ENCODE peak calls at places on chromosome 9, in eight cellular contexts. T is activated T-helper 1 cell treated with Interleukin-2 at 50 U/mL for 16 hours, R is HT1080, U is T-helper 1 cell, Z is mucosa of gallbladder, I is NCI-H748 treated with DMSO at 0.1 percent for 48 hours, X is GM10248, D is bronchial epithelial cell. P is an unnamed sample.

GRCh38 chr9:121945849-121946248 is 147.3 kb downstream of the TTLL11 start:
- DNase-seq in T (no peak), R (peak), U (no peak), Z (no peak), I (no peak), X (no peak), D (peak), P (peak)

GRCh38 chr9:91896513-91897121 is 53.4 kb downstream of the ROR2 start:
- DNase-seq in T (no peak), R (no peak), U (no peak), Z (no peak), I (no peak), X (no peak), D (no peak), P (peak)

GRCh38 chr9:79562749-79563386 is 8.9 kb upstream of the TLE4 start:
- DNase-seq in T (no peak), R (peak), U (no peak), Z (no peak), I (no peak), X (no peak), D (no peak), P (no peak)

GRCh38 chr9:116469128-116469527 is 218.0 kb upstream of the TRIM32 start:
- DNase-seq in T (no peak), R (no peak), U (no peak), Z (no peak), I (no peak), X (no peak), D (no peak), P (no peak)

GRCh38 chr9:69044226-69045219 is 9.0 kb downstream of the FXN start:
- DNase-seq in T (no peak), R (peak), U (peak), Z (peak), I (no peak), X (no peak), D (no peak), P (peak)

GRCh38 chr9:115992834-115993233 is 160.8 kb upstream of the PAPPA start:
- DNase-seq in T (no peak), R (peak), U (no peak), Z (no peak), I (no peak), X (no peak), D (peak), P (peak)

GRCh38 chr9:103757062-103757461 is 337.0 kb upstream of the SMC2 start:
- DNase-seq in T (no peak), R (no peak), U (no peak), Z (no peak), I (no peak), X (no peak), D (no peak), P (no peak)

GRCh38 chr9:22030101-22030598 is 21.0 kb upstream of the CDKN2B start:
- DNase-seq in T (no peak), R (no peak), U (no peak), Z (no peak), I (no peak), X (no peak), D (peak), P (no peak)

GRCh38 chr9:84271004-84271886 is 69.3 kb downstream of the SLC28A3 start:
- DNase-seq in T (no peak), R (no peak), U (peak), Z (peak), I (peak), X (peak), D (peak), P (no peak)

GRCh38 chr9:73155389-73155788 is 3.7 kb downstream of the ANXA1 start:
- DNase-seq in T (no peak), R (no peak), U (no peak), Z (no peak), I (no peak), X (no peak), D (peak), P (no peak)

GRCh38 chr9:18888241-18888794 is 144.7 kb downstream of the SAXO1 start:
- DNase-seq in T (no peak), R (no peak), U (no peak), Z (no peak), I (no peak), X (no peak), D (no peak), P (no peak)

GRCh38 chr9:114507726-114508125 is 2.5 kb upstream of the WHRN start:
- DNase-seq in T (no peak), R (peak), U (peak), Z (no peak), I (peak), X (peak), D (peak), P (no peak)

GRCh38 chr9:95007470-95007869 is 281.0 kb downstream of the AOPEP start:
- DNase-seq in T (no peak), R (peak), U (peak), Z (no peak), I (no peak), X (no peak), D (no peak), P (peak)

GRCh38 chr9:126157409-126157808 is 169.2 kb upstream of the MVB12B start:
- DNase-seq in T (no peak), R (no peak), U (no peak), Z (no peak), I (no peak), X (peak), D (no peak), P (no peak)

GRCh38 chr9:131013771-131014676 is 5.0 kb downstream of the LAMC3 start:
- DNase-seq in T (no peak), R (no peak), U (no peak), Z (no peak), I (no peak), X (no peak), D (no peak), P (no peak)

GRCh38 chr9:20436475-20437195 is 185.7 kb downstream of the MLLT3 start:
- DNase-seq in T (no peak), R (no peak), U (no peak), Z (no peak), I (no peak), X (no peak), D (no peak), P (no peak)

GRCh38 chr9:21294904-21295538 is 10.1 kb downstream of the IFNA5 start:
- DNase-seq in T (no peak), R (no peak), U (no peak), Z (no peak), I (no peak), X (peak), D (no peak), P (no peak)

GRCh38 chr9:134325096-134325812 is 1.0 kb upstream of the RXRA start:
- DNase-seq in T (no peak), R (no peak), U (no peak), Z (no peak), I (no peak), X (no peak), D (peak), P (peak)

GRCh38 chr9:35923927-35924763 is 14.9 kb downstream of the SPAAR start:
- DNase-seq in T (no peak), R (peak), U (no peak), Z (peak), I (no peak), X (no peak), D (peak), P (peak)

GRCh38 chr9:112489876-112490661 is 3.4 kb downstream of the KIAA1958 start:
- DNase-seq in T (no peak), R (no peak), U (no peak), Z (no peak), I (peak), X (no peak), D (no peak), P (no peak)

GRCh38 chr9:98172604-98173003 is 19.8 kb downstream of the CORO2A start:
- DNase-seq in T (no peak), R (peak), U (no peak), Z (no peak), I (peak), X (no peak), D (no peak), P (peak)

GRCh38 chr9:101796044-101796443 is 57.6 kb upstream of the GRIN3A start:
- DNase-seq in T (no peak), R (no peak), U (no peak), Z (no peak), I (no peak), X (no peak), D (no peak), P (no peak)

GRCh38 chr9:136095495-136096058 is 488 bp upstream of the NACC2 start:
- DNase-seq in T (no peak), R (no peak), U (no peak), Z (no peak), I (no peak), X (no peak), D (no peak), P (peak)

GRCh38 chr9:38227656-38228055 is 158.6 kb upstream of the SHB start:
- DNase-seq in T (no peak), R (peak), U (peak), Z (no peak), I (peak), X (no peak), D (peak), P (peak)

GRCh38 chr9:128222026-128222425 is 18.8 kb downstream of the DNM1 start:
- DNase-seq in T (no peak), R (no peak), U (no peak), Z (no peak), I (no peak), X (no peak), D (no peak), P (no peak)

GRCh38 chr9:124852829-124853531 is at the start of gene WDR38:
- DNase-seq in T (peak), R (peak), U (peak), Z (peak), I (peak), X (peak), D (peak), P (peak)

GRCh38 chr9:93332317-93332716 is 119.2 kb upstream of the FAM120A start:
- DNase-seq in T (no peak), R (no peak), U (no peak), Z (no peak), I (no peak), X (no peak), D (no peak), P (no peak)

GRCh38 chr9:83403864-83404263 is 134.3 kb downstream of the FRMD3 start:
- DNase-seq in T (no peak), R (peak), U (no peak), Z (no peak), I (no peak), X (no peak), D (peak), P (peak)

GRCh38 chr9:73026375-73026774 is 73.5 kb upstream of the ALDH1A1 start:
- DNase-seq in T (no peak), R (no peak), U (no peak), Z (no peak), I (no peak), X (no peak), D (no peak), P (no peak)